ENCODE peak calls at places on chromosomes 3 and 15, in four cellular contexts. One of them, this sample, is unnamed.

GRCh38 chr3:101940521-101940992 is 91.2 kb downstream of the NFKBIZ start:
- DNase-seq in GM04504: peak
- DNase-seq in GM10248: no peak
- DNase-seq in stomach: no peak
- DNase-seq in this sample: no peak

GRCh38 chr3:16849795-16850194 is 35.0 kb upstream of the PLCL2 start:
- DNase-seq in GM04504: peak
- DNase-seq in stomach: no peak
- DNase-seq in GM10248: no peak
- DNase-seq in this sample: no peak

GRCh38 chr3:188220988-188221818 is 67.2 kb downstream of the LPP start:
- DNase-seq in GM10248: no peak
- DNase-seq in stomach: no peak
- DNase-seq in GM04504: peak
- DNase-seq in this sample: no peak

GRCh38 chr15:59311245-59311644 is 61.4 kb downstream of the MYO1E start:
- DNase-seq in stomach: no peak
- DNase-seq in GM10248: no peak
- DNase-seq in GM04504: no peak
- DNase-seq in this sample: no peak

GRCh38 chr15:81002004-81002253 is 1.2 kb downstream of the TLNRD1 start:
- DNase-seq in GM10248: no peak
- DNase-seq in GM04504: no peak
- DNase-seq in stomach: no peak
- DNase-seq in this sample: no peak

GRCh38 chr3:193928354-193929209 is 207.4 kb upstream of the HES1 start:
- DNase-seq in GM10248: no peak
- DNase-seq in GM04504: no peak
- DNase-seq in stomach: no peak
- DNase-seq in this sample: no peak

GRCh38 chr3:116020495-116020894 is 397.2 kb downstream of the GAP43 start:
- DNase-seq in stomach: no peak
- DNase-seq in GM04504: peak
- DNase-seq in GM10248: no peak
- DNase-seq in this sample: peak

GRCh38 chr3:107588217-107588616 is 65.5 kb downstream of the BBX start:
- DNase-seq in stomach: no peak
- DNase-seq in GM10248: no peak
- DNase-seq in GM04504: no peak
- DNase-seq in this sample: no peak

GRCh38 chr3:155015776-155016451 is 64.2 kb upstream of the MME start:
- DNase-seq in GM04504: no peak
- DNase-seq in stomach: no peak
- DNase-seq in GM10248: no peak
- DNase-seq in this sample: no peak

This sample was measured in GM06990.